ENCODE peak calls at places on chromosomes 4 and X, in six cellular contexts. M is ureter; U is adipocyte; E is EL; R is activated CD8-positive, alpha-beta memory T cell treated with anti-CD3 and anti-CD28 coated beads, Interleukin-2, amount 50 U/mL, for 48 hours; N is NCI-H1417. F is an unnamed sample.

GRCh38 chr4:138053601-138054322 is 188.4 kb downstream of the SLC7A11 start:
- DNase-seq in M (no peak), U (peak; percentile 90), E (peak; percentile 91), R (no peak), N (no peak), F (no peak)

GRCh38 chr4:125368161-125368560 is 53.4 kb downstream of the FAT4 start:
- DNase-seq in M (no peak), U (peak; percentile 83), E (peak; percentile 42), R (no peak), N (no peak), F (no peak)

GRCh38 chr4:4267981-4268380 is 20.0 kb upstream of the TMEM128 start:
- DNase-seq in M (no peak), U (no peak), E (no peak), R (no peak), N (no peak), F (no peak)

GRCh38 chr4:116358633-116359222 is 726.6 kb downstream of the TRAM1L1 start:
- DNase-seq in M (no peak), U (peak; percentile 85), E (peak; percentile 39), R (no peak), N (no peak), F (no peak)

GRCh38 chr4:144575181-144575580 is 70.8 kb upstream of the HHIP start:
- DNase-seq in M (no peak), U (peak; percentile 19), E (no peak), R (no peak), N (no peak), F (no peak)

GRCh38 chrX:39809326-39809725 is 288.4 kb downstream of the BCOR start:
- DNase-seq in M (no peak), U (peak; percentile 15), E (peak; percentile 79), R (no peak), N (no peak), F (no peak)

GRCh38 chrX:37677765-37678164 is 7.8 kb upstream of the XK start:
- DNase-seq in M (no peak), U (no peak), E (no peak), R (no peak), N (no peak), F (no peak)

GRCh38 chr4:136713140-136713539 is 819.2 kb downstream of the PCDH18 start:
- DNase-seq in M (no peak), U (peak; percentile 69), E (peak; percentile 40), R (no peak), N (no peak), F (no peak)

GRCh38 chr4:11537846-11538245 is 109.2 kb upstream of the HS3ST1 start:
- DNase-seq in M (no peak), U (no peak), E (no peak), R (no peak), N (no peak), F (no peak)

GRCh38 chr4:129545599-129546278 is 449.8 kb downstream of the C4orf33 start:
- DNase-seq in M (no peak), U (peak; percentile 50), E (peak; percentile 7), R (no peak), N (no peak), F (peak; percentile 74)

GRCh38 chr4:1547131-1547862 is 136.8 kb downstream of the FAM53A start:
- DNase-seq in M (no peak), U (no peak), E (no peak), R (no peak), N (no peak), F (no peak)

GRCh38 chr4:6695660-6696581 is 2.2 kb downstream of the S100P start:
- DNase-seq in M (peak; percentile 80), U (no peak), E (no peak), R (peak; percentile 71), N (peak; percentile 9), F (no peak)

GRCh38 chrX:107731831-107732502 is 43.6 kb downstream of the TSC22D3 start:
- DNase-seq in M (peak; percentile 89), U (peak; percentile 65), E (peak; percentile 76), R (no peak), N (peak; percentile 25), F (peak; percentile 94)

GRCh38 chrX:8868906-8869305 is 67.7 kb upstream of the FAM9A start:
- DNase-seq in M (no peak), U (peak; percentile 62), E (peak; percentile 7), R (no peak), N (no peak), F (no peak)

GRCh38 chr4:181613210-181613609 is 630.0 kb upstream of the TENM3 start:
- DNase-seq in M (no peak), U (no peak), E (no peak), R (no peak), N (no peak), F (no peak)

GRCh38 chr4:10107111-10108091 is 9.2 kb downstream of the WDR1 start:
- DNase-seq in M (no peak), U (peak; percentile 31), E (peak; percentile 65), R (no peak), N (no peak), F (no peak)

GRCh38 chr4:159204566-159204965 is 101.7 kb downstream of the RAPGEF2 start:
- DNase-seq in M (no peak), U (no peak), E (no peak), R (no peak), N (peak; percentile 42), F (no peak)

GRCh38 chr4:3361406-3361805 is 68.6 kb downstream of the RGS12 start:
- DNase-seq in M (peak; percentile 8), U (no peak), E (no peak), R (no peak), N (no peak), F (no peak)

GRCh38 chr4:185341841-185342240 is 53.9 kb downstream of the LRP2BP start:
- DNase-seq in M (no peak), U (no peak), E (no peak), R (no peak), N (no peak), F (no peak)

GRCh38 chr4:85938062-85938461 is 421.8 kb downstream of the MAPK10 start:
- DNase-seq in M (no peak), U (no peak), E (no peak), R (no peak), N (no peak), F (no peak)

GRCh38 chr4:12409507-12410190 is 981.0 kb upstream of the HS3ST1 start:
- DNase-seq in M (no peak), U (peak; percentile 0), E (no peak), R (no peak), N (no peak), F (no peak)

GRCh38 chr4:7328913-7329638 is 105.7 kb downstream of the PSAPL1 start:
- DNase-seq in M (peak; percentile 59), U (peak; percentile 84), E (peak; percentile 86), R (no peak), N (no peak), F (no peak)

GRCh38 chr4:187995322-187996207 is at the start of gene ZFP42:
- DNase-seq in M (no peak), U (no peak), E (no peak), R (no peak), N (no peak), F (no peak)

GRCh38 chrX:56729152-56729557 is at the start of gene NBDY:
- DNase-seq in M (peak; percentile 49), U (peak; percentile 65), E (peak; percentile 46), R (peak; percentile 59), N (peak; percentile 78), F (peak; percentile 64)

GRCh38 chr4:169307581-169307980 is 36.8 kb upstream of the SH3RF1 start:
- DNase-seq in M (no peak), U (no peak), E (no peak), R (no peak), N (peak; percentile 5), F (no peak)

GRCh38 chrX:24485976-24486680 is 21.0 kb downstream of the PDK3 start:
- DNase-seq in M (no peak), U (no peak), E (no peak), R (no peak), N (no peak), F (no peak)

F was measured in ascending aorta.